ENCODE peak calls at places on chromosomes 7 and 10, in ten cellular contexts. One of them, this sample, is unnamed.

GRCh38 chr7:38681882-38682281 is 50.7 kb upstream of the AMPH start:
- DNase-seq in HepG2: no peak
- DNase-seq in suprapubic skin: no peak
- DNase-seq in IMR-90: peak; percentile 31
- DNase-seq in A549: no peak
- DNase-seq in esophagus muscularis mucosa: no peak
- DNase-seq in transverse colon: no peak
- DNase-seq in upper lobe of left lung: no peak
- DNase-seq in heart left ventricle: no peak
- DNase-seq in breast epithelium: no peak
- DNase-seq in this sample: no peak

GRCh38 chr7:22001345-22002004 is 55.8 kb upstream of the CDCA7L start:
- DNase-seq in HepG2: peak; percentile 27
- DNase-seq in suprapubic skin: no peak
- DNase-seq in IMR-90: peak; percentile 80
- DNase-seq in A549: peak; percentile 44
- DNase-seq in esophagus muscularis mucosa: peak; percentile 12
- DNase-seq in transverse colon: no peak
- DNase-seq in upper lobe of left lung: no peak
- DNase-seq in heart left ventricle: no peak
- DNase-seq in breast epithelium: no peak
- DNase-seq in this sample: peak; percentile 86

GRCh38 chr7:87234949-87235348 is 15.4 kb upstream of the TMEM243 start:
- DNase-seq in HepG2: no peak
- DNase-seq in suprapubic skin: no peak
- DNase-seq in IMR-90: peak; percentile 60
- DNase-seq in A549: no peak
- DNase-seq in esophagus muscularis mucosa: no peak
- DNase-seq in transverse colon: no peak
- DNase-seq in upper lobe of left lung: no peak
- DNase-seq in heart left ventricle: no peak
- DNase-seq in breast epithelium: no peak
- DNase-seq in this sample: no peak

GRCh38 chr7:126840869-126841268 is 411.9 kb downstream of the GRM8 start:
- DNase-seq in HepG2: no peak
- DNase-seq in suprapubic skin: no peak
- DNase-seq in IMR-90: no peak
- DNase-seq in A549: no peak
- DNase-seq in esophagus muscularis mucosa: no peak
- DNase-seq in transverse colon: no peak
- DNase-seq in upper lobe of left lung: no peak
- DNase-seq in heart left ventricle: no peak
- DNase-seq in breast epithelium: no peak
- DNase-seq in this sample: no peak

GRCh38 chr10:79027147-79028055 is 41.4 kb upstream of the ZMIZ1 start:
- DNase-seq in HepG2: no peak
- DNase-seq in suprapubic skin: peak; percentile 49
- DNase-seq in IMR-90: no peak
- DNase-seq in A549: no peak
- DNase-seq in esophagus muscularis mucosa: no peak
- DNase-seq in transverse colon: no peak
- DNase-seq in upper lobe of left lung: no peak
- DNase-seq in heart left ventricle: no peak
- DNase-seq in breast epithelium: no peak
- DNase-seq in this sample: no peak

GRCh38 chr10:110443239-110444008 is 54.3 kb upstream of the DUSP5 start:
- DNase-seq in HepG2: no peak
- DNase-seq in suprapubic skin: no peak
- DNase-seq in IMR-90: no peak
- DNase-seq in A549: no peak
- DNase-seq in esophagus muscularis mucosa: no peak
- DNase-seq in transverse colon: peak; percentile 2
- DNase-seq in upper lobe of left lung: peak; percentile 19
- DNase-seq in heart left ventricle: no peak
- DNase-seq in breast epithelium: no peak
- DNase-seq in this sample: no peak

GRCh38 chr10:73404690-73405089 is 9.2 kb downstream of the ANXA7 start:
- DNase-seq in HepG2: no peak
- DNase-seq in suprapubic skin: no peak
- DNase-seq in IMR-90: no peak
- DNase-seq in A549: no peak
- DNase-seq in esophagus muscularis mucosa: no peak
- DNase-seq in transverse colon: no peak
- DNase-seq in upper lobe of left lung: no peak
- DNase-seq in heart left ventricle: no peak
- DNase-seq in breast epithelium: no peak
- DNase-seq in this sample: no peak

GRCh38 chr10:36448760-36449681 is 676.4 kb upstream of the ANKRD30A start:
- DNase-seq in HepG2: no peak
- DNase-seq in suprapubic skin: no peak
- DNase-seq in IMR-90: peak; percentile 42
- DNase-seq in A549: no peak
- DNase-seq in esophagus muscularis mucosa: no peak
- DNase-seq in transverse colon: no peak
- DNase-seq in upper lobe of left lung: no peak
- DNase-seq in heart left ventricle: no peak
- DNase-seq in breast epithelium: no peak
- DNase-seq in this sample: peak; percentile 73

GRCh38 chr7:78499966-78500365 is 701.4 kb downstream of the PHTF2 start:
- DNase-seq in HepG2: no peak
- DNase-seq in suprapubic skin: no peak
- DNase-seq in IMR-90: peak; percentile 44
- DNase-seq in A549: no peak
- DNase-seq in esophagus muscularis mucosa: no peak
- DNase-seq in transverse colon: no peak
- DNase-seq in upper lobe of left lung: no peak
- DNase-seq in heart left ventricle: no peak
- DNase-seq in breast epithelium: no peak
- DNase-seq in this sample: no peak

GRCh38 chr7:28993371-28993770 is 35.2 kb upstream of the TRIL start:
- DNase-seq in HepG2: no peak
- DNase-seq in suprapubic skin: no peak
- DNase-seq in IMR-90: no peak
- DNase-seq in A549: no peak
- DNase-seq in esophagus muscularis mucosa: no peak
- DNase-seq in transverse colon: no peak
- DNase-seq in upper lobe of left lung: no peak
- DNase-seq in heart left ventricle: no peak
- DNase-seq in breast epithelium: no peak
- DNase-seq in this sample: no peak

GRCh38 chr10:73589538-73590126 is 1.5 kb downstream of the USP54 start:
- DNase-seq in HepG2: no peak
- DNase-seq in suprapubic skin: no peak
- DNase-seq in IMR-90: peak; percentile 32
- DNase-seq in A549: no peak
- DNase-seq in esophagus muscularis mucosa: no peak
- DNase-seq in transverse colon: no peak
- DNase-seq in upper lobe of left lung: peak; percentile 33
- DNase-seq in heart left ventricle: no peak
- DNase-seq in breast epithelium: no peak
- DNase-seq in this sample: peak; percentile 23

GRCh38 chr10:88019753-88020152 is 156.3 kb downstream of the PTEN start:
- DNase-seq in HepG2: no peak
- DNase-seq in suprapubic skin: no peak
- DNase-seq in IMR-90: peak; percentile 63
- DNase-seq in A549: no peak
- DNase-seq in esophagus muscularis mucosa: no peak
- DNase-seq in transverse colon: no peak
- DNase-seq in upper lobe of left lung: no peak
- DNase-seq in heart left ventricle: no peak
- DNase-seq in breast epithelium: no peak
- DNase-seq in this sample: no peak

GRCh38 chr10:7608001-7608400 is 58.8 kb downstream of the ITIH5 start:
- DNase-seq in HepG2: no peak
- DNase-seq in suprapubic skin: no peak
- DNase-seq in IMR-90: no peak
- DNase-seq in A549: no peak
- DNase-seq in esophagus muscularis mucosa: no peak
- DNase-seq in transverse colon: no peak
- DNase-seq in upper lobe of left lung: no peak
- DNase-seq in heart left ventricle: no peak
- DNase-seq in breast epithelium: no peak
- DNase-seq in this sample: no peak

GRCh38 chr10:126331101-126331500 is 57.2 kb downstream of the ADAM12 start:
- DNase-seq in HepG2: no peak
- DNase-seq in suprapubic skin: no peak
- DNase-seq in IMR-90: peak; percentile 85
- DNase-seq in A549: no peak
- DNase-seq in esophagus muscularis mucosa: no peak
- DNase-seq in transverse colon: no peak
- DNase-seq in upper lobe of left lung: no peak
- DNase-seq in heart left ventricle: no peak
- DNase-seq in breast epithelium: no peak
- DNase-seq in this sample: no peak

GRCh38 chr10:34112431-34112830 is 702.7 kb downstream of the PARD3 start:
- DNase-seq in HepG2: no peak
- DNase-seq in suprapubic skin: no peak
- DNase-seq in IMR-90: peak; percentile 22
- DNase-seq in A549: no peak
- DNase-seq in esophagus muscularis mucosa: no peak
- DNase-seq in transverse colon: no peak
- DNase-seq in upper lobe of left lung: no peak
- DNase-seq in heart left ventricle: no peak
- DNase-seq in breast epithelium: no peak
- DNase-seq in this sample: no peak

GRCh38 chr10:120477723-120478270 is 20.8 kb downstream of the PLPP4 start:
- DNase-seq in HepG2: no peak
- DNase-seq in suprapubic skin: no peak
- DNase-seq in IMR-90: no peak
- DNase-seq in A549: no peak
- DNase-seq in esophagus muscularis mucosa: peak; percentile 85
- DNase-seq in transverse colon: no peak
- DNase-seq in upper lobe of left lung: no peak
- DNase-seq in heart left ventricle: no peak
- DNase-seq in breast epithelium: no peak
- DNase-seq in this sample: peak; percentile 40

GRCh38 chr7:126026421-126027088 is 1096.9 kb upstream of the POT1 start:
- DNase-seq in HepG2: no peak
- DNase-seq in suprapubic skin: no peak
- DNase-seq in IMR-90: no peak
- DNase-seq in A549: no peak
- DNase-seq in esophagus muscularis mucosa: no peak
- DNase-seq in transverse colon: no peak
- DNase-seq in upper lobe of left lung: no peak
- DNase-seq in heart left ventricle: no peak
- DNase-seq in breast epithelium: no peak
- DNase-seq in this sample: no peak

GRCh38 chr10:43226441-43226840 is 40.4 kb downstream of the RASGEF1A start:
- DNase-seq in HepG2: no peak
- DNase-seq in suprapubic skin: peak; percentile 29
- DNase-seq in IMR-90: no peak
- DNase-seq in A549: no peak
- DNase-seq in esophagus muscularis mucosa: no peak
- DNase-seq in transverse colon: peak; percentile 2
- DNase-seq in upper lobe of left lung: peak; percentile 8
- DNase-seq in heart left ventricle: no peak
- DNase-seq in breast epithelium: peak; percentile 35
- DNase-seq in this sample: no peak

GRCh38 chr7:76129366-76129765 is 72.3 kb upstream of the SRRM3 start:
- DNase-seq in HepG2: no peak
- DNase-seq in suprapubic skin: no peak
- DNase-seq in IMR-90: peak; percentile 37
- DNase-seq in A549: no peak
- DNase-seq in esophagus muscularis mucosa: no peak
- DNase-seq in transverse colon: no peak
- DNase-seq in upper lobe of left lung: no peak
- DNase-seq in heart left ventricle: no peak
- DNase-seq in breast epithelium: no peak
- DNase-seq in this sample: no peak

GRCh38 chr10:26508016-26508415 is 69.9 kb downstream of the APBB1IP start:
- DNase-seq in HepG2: no peak
- DNase-seq in suprapubic skin: no peak
- DNase-seq in IMR-90: no peak
- DNase-seq in A549: no peak
- DNase-seq in esophagus muscularis mucosa: no peak
- DNase-seq in transverse colon: no peak
- DNase-seq in upper lobe of left lung: no peak
- DNase-seq in heart left ventricle: no peak
- DNase-seq in breast epithelium: no peak
- DNase-seq in this sample: no peak
- TF ChIP-seq POLR2A in HepG2: no peak
- TF ChIP-seq POLR2A in suprapubic skin: no peak
- TF ChIP-seq POLR2A in IMR-90: no peak
- TF ChIP-seq POLR2A in A549: no peak
- TF ChIP-seq POLR2A in esophagus muscularis mucosa: no peak
- TF ChIP-seq POLR2A in transverse colon: no peak
- TF ChIP-seq POLR2A in upper lobe of left lung: no peak
- TF ChIP-seq POLR2A in heart left ventricle: no peak
- TF ChIP-seq POLR2A in breast epithelium: no peak
- TF ChIP-seq POLR2A in this sample: no peak

GRCh38 chr10:97683556-97684357 is 3.3 kb downstream of the AVPI1 start:
- DNase-seq in HepG2: no peak
- DNase-seq in suprapubic skin: no peak
- DNase-seq in IMR-90: peak; percentile 70
- DNase-seq in A549: peak; percentile 40
- DNase-seq in esophagus muscularis mucosa: no peak
- DNase-seq in transverse colon: peak; percentile 68
- DNase-seq in upper lobe of left lung: peak; percentile 41
- DNase-seq in heart left ventricle: no peak
- DNase-seq in breast epithelium: no peak
- DNase-seq in this sample: peak; percentile 62
- TF ChIP-seq CTCF in HepG2: peak; percentile 48
- TF ChIP-seq CTCF in suprapubic skin: no peak
- TF ChIP-seq CTCF in IMR-90: no peak
- TF ChIP-seq CTCF in A549: no peak
- TF ChIP-seq CTCF in esophagus muscularis mucosa: no peak
- TF ChIP-seq CTCF in transverse colon: peak; percentile 14
- TF ChIP-seq CTCF in upper lobe of left lung: no peak
- TF ChIP-seq CTCF in heart left ventricle: no peak
- TF ChIP-seq CTCF in breast epithelium: no peak
- TF ChIP-seq CTCF in this sample: no peak

GRCh38 chr10:30434273-30435067 is 486 bp downstream of the MAP3K8 start:
- DNase-seq in HepG2: peak; percentile 83
- DNase-seq in suprapubic skin: peak; percentile 97
- DNase-seq in IMR-90: peak; percentile 74
- DNase-seq in A549: peak; percentile 90
- DNase-seq in esophagus muscularis mucosa: peak; percentile 98
- DNase-seq in transverse colon: peak; percentile 88
- DNase-seq in upper lobe of left lung: peak; percentile 98
- DNase-seq in heart left ventricle: peak; percentile 91
- DNase-seq in breast epithelium: peak; percentile 85
- DNase-seq in this sample: peak; percentile 82
- TF ChIP-seq POLR2A in HepG2: peak; percentile 89
- TF ChIP-seq POLR2A in suprapubic skin: peak; percentile 40
- TF ChIP-seq POLR2A in IMR-90: no peak
- TF ChIP-seq POLR2A in A549: peak; percentile 76
- TF ChIP-seq POLR2A in esophagus muscularis mucosa: peak; percentile 99
- TF ChIP-seq POLR2A in transverse colon: peak; percentile 81
- TF ChIP-seq POLR2A in upper lobe of left lung: peak; percentile 99
- TF ChIP-seq POLR2A in heart left ventricle: peak; percentile 80
- TF ChIP-seq POLR2A in breast epithelium: peak; percentile 96
- TF ChIP-seq POLR2A in this sample: no peak

DNA sequence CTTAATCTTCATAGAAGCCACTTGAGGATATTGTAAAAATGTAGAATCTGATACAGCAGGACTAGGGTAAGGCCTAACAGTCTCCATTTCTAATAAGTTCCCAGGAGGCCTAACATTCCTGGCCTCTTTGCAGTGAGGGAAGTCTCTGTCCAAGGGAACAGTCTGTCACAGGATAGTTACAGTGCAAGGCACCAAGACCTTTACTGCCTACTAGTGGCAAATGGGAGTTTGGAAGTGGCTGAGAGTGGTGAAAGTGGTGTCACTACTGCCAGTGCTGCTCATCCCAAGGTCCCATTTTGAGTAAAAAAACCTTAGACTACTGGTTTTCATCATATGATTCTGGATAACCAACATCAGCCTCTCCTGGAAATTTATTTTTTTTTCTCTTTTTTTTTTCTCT is 619.5 kb upstream of the SEMA3D start:
- DNase-seq in HepG2: peak; percentile 2
- DNase-seq in suprapubic skin: no peak
- DNase-seq in IMR-90: no peak
- DNase-seq in A549: peak; percentile 13
- DNase-seq in esophagus muscularis mucosa: no peak
- DNase-seq in transverse colon: no peak
- DNase-seq in upper lobe of left lung: no peak
- DNase-seq in heart left ventricle: no peak
- DNase-seq in breast epithelium: no peak
- DNase-seq in this sample: no peak
- TF ChIP-seq CTCF in HepG2: peak; percentile 11
- TF ChIP-seq CTCF in suprapubic skin: no peak
- TF ChIP-seq CTCF in IMR-90: no peak
- TF ChIP-seq CTCF in A549: no peak
- TF ChIP-seq CTCF in esophagus muscularis mucosa: no peak
- TF ChIP-seq CTCF in transverse colon: no peak
- TF ChIP-seq CTCF in upper lobe of left lung: no peak
- TF ChIP-seq CTCF in heart left ventricle: no peak
- TF ChIP-seq CTCF in breast epithelium: no peak
- TF ChIP-seq CTCF in this sample: no peak